ENCODE peak calls at places on chromosomes 13 and 19, in nine cellular contexts. X, B, W, H, F, T, O, S and Y are unnamed samples.

GRCh38 chr13:64756621-64757020 is 2473.5 kb downstream of the PCDH9 start:
- DNase-seq in X (no peak), B (no peak), W (no peak), H (peak), F (no peak), T (no peak), O (no peak), S (no peak), Y (no peak)

GRCh38 chr13:98478134-98479129 is 98.5 kb downstream of the STK24 start:
- DNase-seq in X (peak), B (no peak), W (no peak), H (peak), F (peak), T (peak), O (no peak), S (no peak), Y (no peak)

GRCh38 chr13:33026489-33027152 is 10.4 kb downstream of the KL start:
- DNase-seq in X (no peak), B (no peak), W (no peak), H (no peak), F (no peak), T (no peak), O (no peak), S (no peak), Y (no peak)

GRCh38 chr19:1277061-1277460 is 1.7 kb downstream of the FAM174C start:
- DNase-seq in X (no peak), B (no peak), W (no peak), H (no peak), F (no peak), T (no peak), O (no peak), S (no peak), Y (no peak)

GRCh38 chr13:21039097-21039800 is 22.1 kb downstream of the LATS2 start:
- DNase-seq in X (no peak), B (no peak), W (no peak), H (peak), F (no peak), T (no peak), O (no peak), S (no peak), Y (no peak)

GRCh38 chr13:98586400-98587144 is 9.7 kb upstream of the STK24 start:
- DNase-seq in X (no peak), B (no peak), W (no peak), H (no peak), F (no peak), T (no peak), O (no peak), S (no peak), Y (no peak)

GRCh38 chr13:89401209-89401810 is 1730.1 kb downstream of the SLITRK5 start:
- DNase-seq in X (no peak), B (no peak), W (no peak), H (peak), F (no peak), T (no peak), O (no peak), S (no peak), Y (no peak)

GRCh38 chr19:54325194-54325621 is 12.2 kb upstream of the LILRA5 start:
- DNase-seq in X (peak), B (peak), W (no peak), H (peak), F (peak), T (peak), O (no peak), S (no peak), Y (no peak)

GRCh38 chr19:58544591-58545285 is 874 bp downstream of the TRIM28 start:
- DNase-seq in X (no peak), B (peak), W (no peak), H (peak), F (no peak), T (peak), O (no peak), S (peak), Y (no peak)

GRCh38 chr19:47598407-47599349 is 10.3 kb upstream of the BICRA start:
- DNase-seq in X (peak), B (no peak), W (peak), H (peak), F (peak), T (peak), O (peak), S (peak), Y (no peak)

GRCh38 chr19:40907968-40908735 is 26.1 kb upstream of the CYP2A7 start:
- DNase-seq in X (no peak), B (no peak), W (peak), H (no peak), F (no peak), T (peak), O (no peak), S (peak), Y (peak)

GRCh38 chr13:34265016-34265692 is 447.2 kb downstream of the RFC3 start:
- DNase-seq in X (no peak), B (no peak), W (no peak), H (peak), F (no peak), T (no peak), O (no peak), S (no peak), Y (no peak)

GRCh38 chr13:98856983-98857382 is 104.5 kb upstream of the SLC15A1 start:
- DNase-seq in X (no peak), B (no peak), W (peak), H (peak), F (no peak), T (no peak), O (no peak), S (peak), Y (no peak)

GRCh38 chr19:19530423-19530804 is 1.7 kb downstream of the YJEFN3 start:
- DNase-seq in X (no peak), B (no peak), W (no peak), H (peak), F (no peak), T (no peak), O (no peak), S (no peak), Y (no peak)

GRCh38 chr13:44411841-44412240 is 38.2 kb downstream of the SERP2 start:
- DNase-seq in X (no peak), B (no peak), W (no peak), H (no peak), F (no peak), T (no peak), O (no peak), S (no peak), Y (no peak)

GRCh38 chr19:38023245-38023644 is 116.2 kb downstream of the SIPA1L3 start:
- DNase-seq in X (peak), B (no peak), W (no peak), H (peak), F (no peak), T (no peak), O (no peak), S (no peak), Y (no peak)

GRCh38 chr19:2755448-2755705 is 15.6 kb upstream of the SLC39A3 start:
- DNase-seq in X (no peak), B (no peak), W (no peak), H (no peak), F (no peak), T (no peak), O (no peak), S (no peak), Y (no peak)

GRCh38 chr19:3407556-3408516 is 41.5 kb downstream of the NFIC start:
- DNase-seq in X (no peak), B (no peak), W (no peak), H (no peak), F (no peak), T (peak), O (peak), S (peak), Y (no peak)

GRCh38 chr13:107374038-107374437 is 806.1 kb upstream of the ARGLU1 start:
- DNase-seq in X (no peak), B (no peak), W (no peak), H (no peak), F (no peak), T (no peak), O (no peak), S (no peak), Y (no peak)

GRCh38 chr13:99085139-99085845 is 107.4 kb upstream of the DOCK9 start:
- DNase-seq in X (no peak), B (no peak), W (no peak), H (no peak), F (peak), T (peak), O (no peak), S (no peak), Y (no peak)

GRCh38 chr13:97905517-97905916 is 48.0 kb upstream of the IPO5 start:
- DNase-seq in X (no peak), B (no peak), W (no peak), H (no peak), F (no peak), T (no peak), O (no peak), S (no peak), Y (no peak)

GRCh38 chr19:47613165-47614146 is 4.5 kb downstream of the BICRA start:
- DNase-seq in X (peak), B (no peak), W (peak), H (peak), F (no peak), T (no peak), O (no peak), S (peak), Y (no peak)

DNA sequence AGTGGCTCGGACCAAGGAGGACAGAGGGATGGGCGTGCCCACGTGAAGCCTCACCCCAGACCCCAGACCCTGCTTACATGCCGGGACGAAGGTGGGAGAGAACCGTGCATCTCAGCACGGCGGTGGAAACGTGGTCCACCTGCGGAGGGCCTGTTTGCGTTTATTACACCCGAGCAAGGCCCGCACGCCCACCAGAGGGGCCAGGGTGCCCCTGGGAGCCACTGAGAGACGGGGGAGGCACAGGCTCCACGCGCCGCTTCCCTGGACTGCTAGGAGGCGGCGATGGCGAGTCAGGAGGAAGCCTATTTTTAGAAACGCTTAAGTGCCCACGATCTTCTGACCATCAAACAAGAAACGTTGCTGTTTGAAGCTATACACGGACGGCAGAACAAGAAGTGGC is 80.7 kb downstream of the ATP11A start:
- DNase-seq in X (no peak), B (no peak), W (no peak), H (no peak), F (no peak), T (no peak), O (no peak), S (no peak), Y (no peak)
- TF ChIP-seq CTCF in X (no peak), B (no peak), W (no peak), H (no peak), F (no peak), T (no peak), O (no peak), S (no peak), Y (no peak)

DNA sequence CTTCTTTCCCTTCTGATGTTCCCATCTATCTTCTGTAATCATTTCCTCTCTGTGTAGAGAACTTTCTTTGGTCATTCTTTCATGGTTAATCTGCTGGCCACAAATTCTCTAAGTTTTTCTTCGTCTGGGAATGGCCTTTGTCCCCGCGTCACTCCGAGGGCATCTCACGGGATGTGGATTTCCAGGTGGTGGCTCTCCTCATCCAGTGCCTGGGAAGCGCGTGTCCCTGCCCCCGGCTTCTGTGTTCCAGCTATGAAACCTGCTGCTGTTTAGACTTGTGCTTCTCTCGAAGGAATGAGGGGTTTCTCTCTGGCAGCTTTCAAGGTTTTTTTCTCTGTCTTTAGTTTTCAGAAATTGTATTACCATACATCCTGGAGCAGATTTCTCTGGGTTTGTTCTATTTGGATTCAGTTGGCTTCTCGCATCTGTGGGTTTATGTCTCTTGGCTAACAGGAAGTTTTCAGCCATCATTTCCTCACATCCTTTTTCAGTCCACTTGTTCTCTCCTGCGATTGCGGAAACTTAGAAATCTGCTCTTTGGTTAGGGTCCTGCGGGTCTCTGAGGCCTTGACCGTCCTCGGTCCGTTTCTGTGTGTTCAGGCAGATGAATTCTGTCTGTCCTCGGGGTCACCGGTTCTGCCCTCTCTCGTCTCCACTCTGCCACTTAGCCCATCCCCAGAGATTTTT is 36.9 kb upstream of the DCUN1D2 start:
- DNase-seq in X (no peak), B (no peak), W (no peak), H (no peak), F (peak), T (no peak), O (peak), S (no peak), Y (no peak)
- TF ChIP-seq CTCF in X (no peak), B (no peak), W (no peak), H (no peak), F (no peak), T (no peak), O (no peak), S (no peak), Y (no peak)

DNA sequence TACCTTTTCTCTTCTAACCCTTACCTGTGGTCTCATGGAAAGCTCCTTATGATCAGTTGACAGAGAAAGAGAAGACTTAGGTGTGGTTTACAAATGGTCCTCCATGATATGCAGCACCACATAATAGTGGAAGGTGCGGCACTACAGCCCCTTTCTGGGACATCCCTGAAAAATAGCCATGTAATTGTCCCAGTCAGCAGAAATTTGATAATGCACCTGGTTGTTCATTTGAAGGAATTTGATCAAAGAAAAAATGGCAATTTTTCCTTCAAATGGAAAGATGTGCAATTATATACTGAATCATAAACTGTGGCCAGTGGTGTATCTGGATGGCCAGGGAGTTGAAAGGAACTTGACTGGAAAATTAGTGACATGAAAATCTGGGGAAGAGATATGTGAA is 293.6 kb upstream of the PCDH20 start:
- DNase-seq in X (no peak), B (no peak), W (no peak), H (no peak), F (no peak), T (no peak), O (no peak), S (no peak), Y (no peak)
- TF ChIP-seq CTCF in X (no peak), B (no peak), W (no peak), H (no peak), F (no peak), T (no peak), O (no peak), S (no peak), Y (no peak)

GRCh38 chr19:34773555-34773864 is 495 bp upstream of the ZNF599 start:
- DNase-seq in X (no peak), B (no peak), W (no peak), H (no peak), F (no peak), T (no peak), O (no peak), S (no peak), Y (no peak)

GRCh38 chr19:34767967-34768366 is 5.0 kb downstream of the ZNF599 start:
- DNase-seq in X (no peak), B (no peak), W (no peak), H (no peak), F (no peak), T (no peak), O (no peak), S (no peak), Y (no peak)

GRCh38 chr19:34774857-34775256 is 1.8 kb upstream of the ZNF599 start:
- DNase-seq in X (no peak), B (no peak), W (no peak), H (no peak), F (no peak), T (no peak), O (no peak), S (no peak), Y (no peak)

GRCh38 chr19:34778342-34778741 is 5.3 kb upstream of the ZNF599 start:
- DNase-seq in X (no peak), B (no peak), W (no peak), H (no peak), F (no peak), T (no peak), O (no peak), S (no peak), Y (no peak)

DNA sequence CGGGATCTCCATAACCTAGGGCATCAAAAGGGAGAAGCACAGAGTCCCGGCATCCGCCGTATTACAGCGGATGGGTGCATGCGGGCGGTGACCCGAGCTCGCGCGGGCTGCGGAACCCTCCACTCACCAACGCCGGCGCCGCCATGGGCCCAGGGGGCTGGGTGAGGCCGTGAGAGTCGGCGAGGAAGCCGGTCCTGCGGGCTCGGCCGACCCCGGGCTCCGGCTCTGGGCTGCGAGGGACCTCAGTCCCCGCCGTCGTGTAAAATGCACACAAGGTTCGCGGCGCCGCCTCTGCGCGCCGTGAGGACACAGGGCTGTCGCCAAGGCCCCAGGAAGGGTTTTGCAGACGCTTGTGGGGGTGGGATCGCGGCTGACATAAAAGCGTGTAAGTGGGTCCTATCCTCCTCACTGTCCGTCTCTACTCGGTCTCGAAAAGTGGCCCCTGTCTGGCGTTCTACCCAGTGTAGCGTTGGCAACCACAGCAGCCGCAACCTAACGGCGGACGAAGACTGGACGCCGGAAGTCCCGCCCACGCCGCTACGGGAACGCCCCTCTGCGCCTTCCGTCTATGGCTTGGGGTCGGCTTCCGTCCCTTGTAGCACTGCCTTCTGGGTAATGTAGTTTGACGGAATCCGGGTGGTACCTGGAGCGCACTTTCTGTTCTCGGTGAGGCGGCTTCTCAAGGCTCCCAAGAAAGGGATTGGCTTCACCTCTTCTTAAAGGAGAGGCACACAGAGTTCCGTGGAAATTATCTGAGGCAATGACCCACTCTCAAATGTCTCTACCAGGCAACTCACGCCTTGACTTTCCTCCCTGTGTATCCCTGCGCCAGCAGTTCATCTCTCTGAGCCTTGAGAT is at the start of gene ZNF599:
- DNase-seq in X (peak), B (peak), W (peak), H (peak), F (peak), T (peak), O (peak), S (peak), Y (peak)
- TF ChIP-seq CTCF in X (no peak), B (no peak), W (no peak), H (no peak), F (no peak), T (no peak), O (no peak), S (no peak), Y (no peak)

GRCh38 chr19:55638864-55639359 is 1.9 kb upstream of the ZNF580 start:
- DNase-seq in X (peak), B (peak), W (no peak), H (peak), F (peak), T (no peak), O (no peak), S (no peak), Y (no peak)
- TF ChIP-seq CTCF in X (peak), B (peak), W (no peak), H (peak), F (no peak), T (no peak), O (peak), S (peak), Y (no peak)

GRCh38 chr13:110363009-110363408 is 55.9 kb downstream of the COL4A2 start:
- DNase-seq in X (no peak), B (no peak), W (no peak), H (no peak), F (no peak), T (no peak), O (peak), S (no peak), Y (no peak)
- TF ChIP-seq CTCF in X (peak), B (no peak), W (no peak), H (peak), F (no peak), T (no peak), O (peak), S (no peak), Y (no peak)

DNA sequence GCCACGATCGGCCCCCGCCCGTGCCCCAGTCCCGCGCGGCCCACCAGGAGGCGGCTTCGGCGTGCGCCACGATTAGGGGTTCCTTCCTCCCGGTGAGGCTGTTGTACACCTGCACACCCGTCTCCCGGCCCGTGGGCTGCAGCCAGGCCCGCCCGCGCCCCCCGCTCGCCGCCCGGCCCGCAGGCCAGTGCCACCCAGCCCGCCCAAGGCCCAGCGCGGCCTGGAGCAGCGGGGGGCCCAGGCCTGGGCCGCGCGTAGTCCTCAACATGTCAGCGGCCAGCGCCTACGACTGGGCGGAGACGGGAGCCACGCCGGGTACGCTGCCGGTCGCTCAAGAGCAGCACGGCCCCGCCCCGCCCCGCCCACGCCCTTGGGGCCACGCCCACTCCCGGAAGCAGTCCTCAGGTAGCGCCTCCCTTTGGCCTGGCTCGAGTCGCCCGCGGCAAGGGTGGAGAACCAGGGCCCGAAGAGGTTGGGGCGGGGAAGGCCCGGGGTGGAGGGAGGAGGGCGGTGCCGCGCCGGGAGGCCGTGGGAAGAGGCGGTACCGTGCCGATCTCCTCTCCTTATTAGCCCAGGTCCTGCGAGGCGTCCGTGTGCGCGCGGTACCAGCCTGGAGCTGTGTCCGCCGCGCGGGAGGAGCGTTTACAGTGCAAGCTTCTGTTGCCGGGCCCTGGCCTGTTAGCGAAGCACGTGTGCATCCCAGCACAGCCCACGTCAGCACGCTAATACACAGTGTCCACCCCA is at the start of gene CARS2:
- DNase-seq in X (peak), B (peak), W (peak), H (peak), F (peak), T (peak), O (peak), S (peak), Y (peak)
- TF ChIP-seq CTCF in X (peak), B (no peak), W (no peak), H (no peak), F (no peak), T (no peak), O (no peak), S (peak), Y (no peak)